ENCODE peak calls at places on chromosomes 7 and 10, in ten cellular contexts. O is Right ventricle myocardium superior, G is fibroblast of pulmonary artery, V is neural progenitor cell, M is RPMI7951, N is mesendoderm, S is EH, F is retinal pigment epithelial cell, T is iris pigment epithelial cell, P is adrenal gland. W is an unnamed sample.

GRCh38 chr7:75624134-75624832 is 114.5 kb downstream of the HIP1 start:
- DNase-seq in G (peak), O (peak), S (peak), F (no peak), M (no peak), T (peak), V (no peak), N (peak), P (peak), W (peak)

GRCh38 chr10:1101946-1102345 is 45.8 kb downstream of the WDR37 start:
- DNase-seq in N (no peak), O (no peak), G (no peak), V (no peak), P (no peak), F (no peak), M (no peak), S (no peak), T (no peak), W (no peak)

GRCh38 chr7:105389889-105390288 is 1.2 kb upstream of the SRPK2 start:
- DNase-seq in T (no peak), F (no peak), V (no peak), O (no peak), N (no peak), M (no peak), S (no peak), P (no peak), G (no peak), W (no peak)

GRCh38 chr10:88932539-88933256 is 19.9 kb downstream of the ACTA2 start:
- DNase-seq in P (peak), N (peak), G (peak), V (peak), F (no peak), M (peak), T (peak), S (peak), O (no peak), W (no peak)

GRCh38 chr7:84216477-84216876 is 21.9 kb upstream of the SEMA3A start:
- DNase-seq in V (no peak), O (no peak), G (no peak), T (no peak), M (peak), N (no peak), S (peak), P (no peak), F (no peak), W (no peak)

GRCh38 chr7:82044497-82045080 is 274.7 kb upstream of the HGF start:
- DNase-seq in M (peak), G (peak), S (peak), O (no peak), T (peak), F (no peak), N (peak), P (peak), V (peak), W (no peak)

GRCh38 chr7:43642897-43643630 is 60.2 kb downstream of the STK17A start:
- DNase-seq in P (no peak), O (no peak), T (no peak), F (no peak), M (no peak), G (no peak), S (no peak), V (no peak), N (no peak), W (no peak)

GRCh38 chr10:52353960-52354394 is 39.9 kb downstream of the DKK1 start:
- DNase-seq in N (no peak), S (peak), V (no peak), G (peak), P (no peak), T (peak), M (peak), O (no peak), F (no peak), W (no peak)

GRCh38 chr10:35416628-35417625 is 80.6 kb downstream of the CCNY start:
- DNase-seq in O (no peak), T (no peak), N (peak), G (no peak), P (no peak), S (peak), V (peak), M (no peak), F (no peak), W (no peak)

GRCh38 chr10:30445716-30446115 is 11.7 kb downstream of the MAP3K8 start:
- DNase-seq in V (no peak), P (no peak), M (peak), S (peak), N (no peak), G (no peak), F (no peak), O (no peak), T (peak), W (no peak)

GRCh38 chr10:43036581-43037428 is 40.1 kb upstream of the RET start:
- DNase-seq in G (no peak), O (no peak), P (no peak), F (no peak), S (no peak), T (no peak), N (no peak), M (no peak), V (no peak), W (no peak)

GRCh38 chr10:80205478-80206276 is at the start of gene ANXA11:
- DNase-seq in M (peak), V (peak), G (peak), F (no peak), T (peak), O (peak), N (peak), S (peak), P (peak), W (peak)

GRCh38 chr10:69866688-69867461 is 65.2 kb downstream of the COL13A1 start:
- DNase-seq in S (peak), P (no peak), V (peak), N (peak), F (no peak), O (peak), G (peak), T (peak), M (peak), W (no peak)

GRCh38 chr7:45086348-45087065 is 2.3 kb downstream of the NACAD start:
- DNase-seq in O (no peak), N (no peak), V (no peak), M (no peak), S (no peak), P (no peak), T (no peak), G (no peak), F (no peak), W (no peak)

GRCh38 chr7:55173671-55174070 is 154.9 kb downstream of the EGFR start:
- DNase-seq in G (no peak), V (no peak), M (no peak), O (no peak), N (no peak), F (no peak), P (no peak), T (no peak), S (no peak), W (no peak)

GRCh38 chr7:26348987-26349809 is 57.5 kb downstream of the SNX10 start:
- DNase-seq in S (no peak), V (no peak), M (no peak), O (no peak), N (no peak), G (no peak), P (no peak), F (peak), T (no peak), W (no peak)

GRCh38 chr7:151351027-151351426 is 9.4 kb downstream of the NUB1 start:
- DNase-seq in G (no peak), T (no peak), V (peak), M (no peak), S (no peak), N (peak), O (no peak), F (no peak), P (no peak), W (no peak)

GRCh38 chr7:156222611-156223010 is 410.3 kb upstream of the SHH start:
- DNase-seq in S (no peak), T (no peak), N (no peak), M (no peak), V (no peak), O (no peak), G (no peak), P (no peak), F (no peak), W (no peak)

GRCh38 chr10:8037199-8037801 is 17.2 kb upstream of the GATA3 start:
- DNase-seq in M (no peak), S (no peak), G (no peak), F (no peak), V (peak), T (no peak), O (no peak), P (no peak), N (peak), W (no peak)

GRCh38 chr10:50536617-50537252 is 87.0 kb downstream of the SGMS1 start:
- DNase-seq in M (peak), S (peak), G (peak), F (no peak), P (no peak), O (no peak), T (peak), V (no peak), N (no peak), W (no peak)

GRCh38 chr10:131213651-131214505 is 97.6 kb downstream of the TCERG1L start:
- DNase-seq in V (no peak), P (no peak), N (no peak), T (no peak), G (no peak), S (no peak), F (no peak), O (no peak), M (no peak), W (no peak)

GRCh38 chr7:151058766-151059361 is 525 bp upstream of the SLC4A2 start:
- DNase-seq in V (peak), G (no peak), N (peak), T (peak), P (no peak), M (no peak), S (peak), O (no peak), F (no peak), W (no peak)

GRCh38 chr7:1668932-1669485 is 1.1 kb upstream of the ELFN1 start:
- DNase-seq in M (no peak), N (peak), V (peak), F (no peak), P (peak), O (no peak), G (peak), T (no peak), S (no peak), W (no peak)